ENCODE peak calls at places on chromosomes 2 and 18, in seven cellular contexts. One of them, this sample, is unnamed.

GRCh38 chr2:160878622-160879021 is 281.6 kb upstream of the TANK start:
- DNase-seq in activated T-helper 1 cell treated with Interleukin-2 at 50 U/mL for 16 hours: no peak
- DNase-seq in SW480: no peak
- DNase-seq in iris pigment epithelial cell: no peak
- DNase-seq in HEK293T: no peak
- DNase-seq in cardiac septum: no peak
- DNase-seq in DMS 273 treated with DMSO at 0.1 percent for 48 hours: no peak
- DNase-seq in this sample: no peak

GRCh38 chr2:186459009-186459408 is 27.1 kb upstream of the ZC3H15 start:
- DNase-seq in DMS 273 treated with DMSO at 0.1 percent for 48 hours: no peak
- DNase-seq in cardiac septum: no peak
- DNase-seq in activated T-helper 1 cell treated with Interleukin-2 at 50 U/mL for 16 hours: no peak
- DNase-seq in SW480: no peak
- DNase-seq in iris pigment epithelial cell: peak
- DNase-seq in HEK293T: no peak
- DNase-seq in this sample: no peak

GRCh38 chr18:59087391-59087790 is 52.3 kb upstream of the SEC11C start:
- DNase-seq in SW480: peak
- DNase-seq in activated T-helper 1 cell treated with Interleukin-2 at 50 U/mL for 16 hours: no peak
- DNase-seq in HEK293T: no peak
- DNase-seq in cardiac septum: no peak
- DNase-seq in DMS 273 treated with DMSO at 0.1 percent for 48 hours: no peak
- DNase-seq in iris pigment epithelial cell: no peak
- DNase-seq in this sample: no peak

GRCh38 chr2:12709207-12709522 is 7.6 kb upstream of the TRIB2 start:
- DNase-seq in iris pigment epithelial cell: no peak
- DNase-seq in cardiac septum: no peak
- DNase-seq in activated T-helper 1 cell treated with Interleukin-2 at 50 U/mL for 16 hours: no peak
- DNase-seq in HEK293T: no peak
- DNase-seq in SW480: no peak
- DNase-seq in DMS 273 treated with DMSO at 0.1 percent for 48 hours: no peak
- DNase-seq in this sample: no peak

GRCh38 chr2:28767367-28767766 is 15.7 kb downstream of the PPP1CB start:
- DNase-seq in activated T-helper 1 cell treated with Interleukin-2 at 50 U/mL for 16 hours: no peak
- DNase-seq in HEK293T: no peak
- DNase-seq in cardiac septum: no peak
- DNase-seq in DMS 273 treated with DMSO at 0.1 percent for 48 hours: no peak
- DNase-seq in iris pigment epithelial cell: no peak
- DNase-seq in SW480: no peak
- DNase-seq in this sample: no peak

GRCh38 chr2:54560146-54560881 is 104.2 kb downstream of the SPTBN1 start:
- DNase-seq in activated T-helper 1 cell treated with Interleukin-2 at 50 U/mL for 16 hours: no peak
- DNase-seq in iris pigment epithelial cell: peak
- DNase-seq in cardiac septum: peak
- DNase-seq in DMS 273 treated with DMSO at 0.1 percent for 48 hours: no peak
- DNase-seq in HEK293T: no peak
- DNase-seq in SW480: peak
- DNase-seq in this sample: peak

GRCh38 chr2:233209978-233210680 is 41.3 kb upstream of the ATG16L1 start:
- DNase-seq in cardiac septum: no peak
- DNase-seq in DMS 273 treated with DMSO at 0.1 percent for 48 hours: no peak
- DNase-seq in activated T-helper 1 cell treated with Interleukin-2 at 50 U/mL for 16 hours: no peak
- DNase-seq in iris pigment epithelial cell: peak
- DNase-seq in SW480: no peak
- DNase-seq in HEK293T: no peak
- DNase-seq in this sample: peak

GRCh38 chr2:181130686-181131085 is 150.3 kb downstream of the UBE2E3 start:
- DNase-seq in SW480: no peak
- DNase-seq in HEK293T: no peak
- DNase-seq in DMS 273 treated with DMSO at 0.1 percent for 48 hours: no peak
- DNase-seq in cardiac septum: no peak
- DNase-seq in iris pigment epithelial cell: peak
- DNase-seq in activated T-helper 1 cell treated with Interleukin-2 at 50 U/mL for 16 hours: no peak
- DNase-seq in this sample: no peak

GRCh38 chr2:112242384-112242783 is 12.5 kb downstream of the ZC3H8 start:
- DNase-seq in iris pigment epithelial cell: no peak
- DNase-seq in HEK293T: no peak
- DNase-seq in DMS 273 treated with DMSO at 0.1 percent for 48 hours: no peak
- DNase-seq in activated T-helper 1 cell treated with Interleukin-2 at 50 U/mL for 16 hours: no peak
- DNase-seq in cardiac septum: no peak
- DNase-seq in SW480: no peak
- DNase-seq in this sample: no peak

GRCh38 chr2:133044556-133044955 is 374.6 kb upstream of the LYPD1 start:
- DNase-seq in HEK293T: no peak
- DNase-seq in SW480: no peak
- DNase-seq in DMS 273 treated with DMSO at 0.1 percent for 48 hours: no peak
- DNase-seq in activated T-helper 1 cell treated with Interleukin-2 at 50 U/mL for 16 hours: no peak
- DNase-seq in cardiac septum: no peak
- DNase-seq in iris pigment epithelial cell: no peak
- DNase-seq in this sample: no peak

GRCh38 chr2:155372969-155373368 is 674.5 kb downstream of the KCNJ3 start:
- DNase-seq in iris pigment epithelial cell: peak
- DNase-seq in SW480: peak
- DNase-seq in DMS 273 treated with DMSO at 0.1 percent for 48 hours: no peak
- DNase-seq in HEK293T: no peak
- DNase-seq in activated T-helper 1 cell treated with Interleukin-2 at 50 U/mL for 16 hours: no peak
- DNase-seq in cardiac septum: no peak
- DNase-seq in this sample: no peak

GRCh38 chr2:238182362-238182761 is 21.1 kb downstream of the ILKAP start:
- DNase-seq in cardiac septum: no peak
- DNase-seq in DMS 273 treated with DMSO at 0.1 percent for 48 hours: no peak
- DNase-seq in iris pigment epithelial cell: no peak
- DNase-seq in HEK293T: no peak
- DNase-seq in activated T-helper 1 cell treated with Interleukin-2 at 50 U/mL for 16 hours: no peak
- DNase-seq in SW480: no peak
- DNase-seq in this sample: no peak

GRCh38 chr2:12918841-12919445 is 202.2 kb downstream of the TRIB2 start:
- DNase-seq in SW480: no peak
- DNase-seq in cardiac septum: no peak
- DNase-seq in HEK293T: no peak
- DNase-seq in DMS 273 treated with DMSO at 0.1 percent for 48 hours: no peak
- DNase-seq in iris pigment epithelial cell: peak
- DNase-seq in activated T-helper 1 cell treated with Interleukin-2 at 50 U/mL for 16 hours: no peak
- DNase-seq in this sample: no peak

GRCh38 chr2:184154438-184154837 is 443.9 kb upstream of the ZNF804A start:
- DNase-seq in DMS 273 treated with DMSO at 0.1 percent for 48 hours: no peak
- DNase-seq in cardiac septum: no peak
- DNase-seq in activated T-helper 1 cell treated with Interleukin-2 at 50 U/mL for 16 hours: no peak
- DNase-seq in HEK293T: no peak
- DNase-seq in iris pigment epithelial cell: peak
- DNase-seq in SW480: no peak
- DNase-seq in this sample: no peak

GRCh38 chr2:215436705-215437570 is 1.1 kb upstream of the FN1 start:
- DNase-seq in iris pigment epithelial cell: peak
- DNase-seq in HEK293T: no peak
- DNase-seq in SW480: no peak
- DNase-seq in DMS 273 treated with DMSO at 0.1 percent for 48 hours: no peak
- DNase-seq in cardiac septum: no peak
- DNase-seq in activated T-helper 1 cell treated with Interleukin-2 at 50 U/mL for 16 hours: no peak
- DNase-seq in this sample: no peak

GRCh38 chr2:153431114-153431513 is 47.4 kb downstream of the RPRM start:
- DNase-seq in DMS 273 treated with DMSO at 0.1 percent for 48 hours: no peak
- DNase-seq in cardiac septum: no peak
- DNase-seq in iris pigment epithelial cell: no peak
- DNase-seq in activated T-helper 1 cell treated with Interleukin-2 at 50 U/mL for 16 hours: no peak
- DNase-seq in SW480: no peak
- DNase-seq in HEK293T: no peak
- DNase-seq in this sample: no peak

GRCh38 chr2:19759880-19760279 is 141.9 kb downstream of the TTC32 start:
- DNase-seq in HEK293T: no peak
- DNase-seq in iris pigment epithelial cell: no peak
- DNase-seq in cardiac septum: no peak
- DNase-seq in activated T-helper 1 cell treated with Interleukin-2 at 50 U/mL for 16 hours: no peak
- DNase-seq in DMS 273 treated with DMSO at 0.1 percent for 48 hours: no peak
- DNase-seq in SW480: no peak
- DNase-seq in this sample: no peak

GRCh38 chr2:199456383-199457146 is 1.2 kb downstream of the SATB2 start:
- DNase-seq in iris pigment epithelial cell: peak
- DNase-seq in SW480: peak
- DNase-seq in activated T-helper 1 cell treated with Interleukin-2 at 50 U/mL for 16 hours: no peak
- DNase-seq in DMS 273 treated with DMSO at 0.1 percent for 48 hours: no peak
- DNase-seq in cardiac septum: no peak
- DNase-seq in HEK293T: no peak
- DNase-seq in this sample: no peak

GRCh38 chr2:227697013-227697412 is 20.8 kb downstream of the SLC19A3 start:
- DNase-seq in SW480: no peak
- DNase-seq in DMS 273 treated with DMSO at 0.1 percent for 48 hours: no peak
- DNase-seq in activated T-helper 1 cell treated with Interleukin-2 at 50 U/mL for 16 hours: no peak
- DNase-seq in cardiac septum: no peak
- DNase-seq in HEK293T: no peak
- DNase-seq in iris pigment epithelial cell: peak
- DNase-seq in this sample: no peak

GRCh38 chr2:16014041-16014787 is 73.9 kb downstream of the MYCN start:
- DNase-seq in iris pigment epithelial cell: no peak
- DNase-seq in HEK293T: no peak
- DNase-seq in SW480: peak
- DNase-seq in DMS 273 treated with DMSO at 0.1 percent for 48 hours: no peak
- DNase-seq in cardiac septum: no peak
- DNase-seq in activated T-helper 1 cell treated with Interleukin-2 at 50 U/mL for 16 hours: no peak
- DNase-seq in this sample: no peak

GRCh38 chr2:10238396-10238795 is 64.3 kb upstream of the HPCAL1 start:
- DNase-seq in DMS 273 treated with DMSO at 0.1 percent for 48 hours: no peak
- DNase-seq in activated T-helper 1 cell treated with Interleukin-2 at 50 U/mL for 16 hours: no peak
- DNase-seq in cardiac septum: no peak
- DNase-seq in HEK293T: no peak
- DNase-seq in SW480: no peak
- DNase-seq in iris pigment epithelial cell: no peak
- DNase-seq in this sample: peak

GRCh38 chr18:61883547-61883946 is 9.3 kb downstream of the RNF152 start:
- DNase-seq in iris pigment epithelial cell: no peak
- DNase-seq in DMS 273 treated with DMSO at 0.1 percent for 48 hours: no peak
- DNase-seq in cardiac septum: no peak
- DNase-seq in SW480: no peak
- DNase-seq in HEK293T: no peak
- DNase-seq in activated T-helper 1 cell treated with Interleukin-2 at 50 U/mL for 16 hours: no peak
- DNase-seq in this sample: no peak

GRCh38 chr2:106547104-106547503 is 59.9 kb downstream of the CD8B2 start:
- DNase-seq in HEK293T: no peak
- DNase-seq in DMS 273 treated with DMSO at 0.1 percent for 48 hours: no peak
- DNase-seq in activated T-helper 1 cell treated with Interleukin-2 at 50 U/mL for 16 hours: no peak
- DNase-seq in SW480: no peak
- DNase-seq in iris pigment epithelial cell: no peak
- DNase-seq in cardiac septum: no peak
- DNase-seq in this sample: no peak

GRCh38 chr2:237629739-237630138 is 2.4 kb downstream of the LRRFIP1 start:
- DNase-seq in HEK293T: no peak
- DNase-seq in iris pigment epithelial cell: peak
- DNase-seq in DMS 273 treated with DMSO at 0.1 percent for 48 hours: no peak
- DNase-seq in SW480: no peak
- DNase-seq in activated T-helper 1 cell treated with Interleukin-2 at 50 U/mL for 16 hours: no peak
- DNase-seq in cardiac septum: no peak
- DNase-seq in this sample: no peak

GRCh38 chr2:118670868-118671267 is 176.6 kb downstream of the EN1 start:
- DNase-seq in cardiac septum: no peak
- DNase-seq in HEK293T: no peak
- DNase-seq in SW480: no peak
- DNase-seq in activated T-helper 1 cell treated with Interleukin-2 at 50 U/mL for 16 hours: no peak
- DNase-seq in iris pigment epithelial cell: peak
- DNase-seq in DMS 273 treated with DMSO at 0.1 percent for 48 hours: no peak
- DNase-seq in this sample: no peak

GRCh38 chr2:136444323-136444722 is 321.0 kb upstream of the THSD7B start:
- DNase-seq in activated T-helper 1 cell treated with Interleukin-2 at 50 U/mL for 16 hours: no peak
- DNase-seq in DMS 273 treated with DMSO at 0.1 percent for 48 hours: no peak
- DNase-seq in iris pigment epithelial cell: no peak
- DNase-seq in HEK293T: no peak
- DNase-seq in SW480: no peak
- DNase-seq in cardiac septum: no peak
- DNase-seq in this sample: no peak

GRCh38 chr2:163592954-163593622 is 142.7 kb downstream of the FIGN start:
- DNase-seq in cardiac septum: no peak
- DNase-seq in iris pigment epithelial cell: no peak
- DNase-seq in HEK293T: no peak
- DNase-seq in DMS 273 treated with DMSO at 0.1 percent for 48 hours: no peak
- DNase-seq in activated T-helper 1 cell treated with Interleukin-2 at 50 U/mL for 16 hours: no peak
- DNase-seq in SW480: no peak
- DNase-seq in this sample: no peak

GRCh38 chr2:207711750-207712487 is 479 bp downstream of the CCNYL1 start:
- DNase-seq in HEK293T: peak
- DNase-seq in DMS 273 treated with DMSO at 0.1 percent for 48 hours: no peak
- DNase-seq in activated T-helper 1 cell treated with Interleukin-2 at 50 U/mL for 16 hours: peak
- DNase-seq in iris pigment epithelial cell: peak
- DNase-seq in cardiac septum: peak
- DNase-seq in SW480: peak
- DNase-seq in this sample: peak

GRCh38 chr18:76255070-76255683 is 239.9 kb downstream of the ZNF516 start:
- DNase-seq in cardiac septum: no peak
- DNase-seq in HEK293T: no peak
- DNase-seq in activated T-helper 1 cell treated with Interleukin-2 at 50 U/mL for 16 hours: no peak
- DNase-seq in SW480: no peak
- DNase-seq in DMS 273 treated with DMSO at 0.1 percent for 48 hours: no peak
- DNase-seq in iris pigment epithelial cell: no peak
- DNase-seq in this sample: no peak

GRCh38 chr2:11370377-11371098 is 26.1 kb upstream of the ROCK2 start:
- DNase-seq in activated T-helper 1 cell treated with Interleukin-2 at 50 U/mL for 16 hours: no peak
- DNase-seq in HEK293T: no peak
- DNase-seq in iris pigment epithelial cell: peak
- DNase-seq in DMS 273 treated with DMSO at 0.1 percent for 48 hours: no peak
- DNase-seq in cardiac septum: no peak
- DNase-seq in SW480: peak
- DNase-seq in this sample: no peak

GRCh38 chr2:18771212-18771611 is 181.8 kb upstream of the NT5C1B start:
- DNase-seq in iris pigment epithelial cell: peak
- DNase-seq in cardiac septum: no peak
- DNase-seq in activated T-helper 1 cell treated with Interleukin-2 at 50 U/mL for 16 hours: no peak
- DNase-seq in DMS 273 treated with DMSO at 0.1 percent for 48 hours: no peak
- DNase-seq in HEK293T: no peak
- DNase-seq in SW480: no peak
- DNase-seq in this sample: no peak

GRCh38 chr2:189347540-189347939 is 93.7 kb upstream of the WDR75 start:
- DNase-seq in cardiac septum: no peak
- DNase-seq in iris pigment epithelial cell: peak
- DNase-seq in SW480: peak
- DNase-seq in HEK293T: peak
- DNase-seq in DMS 273 treated with DMSO at 0.1 percent for 48 hours: peak
- DNase-seq in activated T-helper 1 cell treated with Interleukin-2 at 50 U/mL for 16 hours: no peak
- DNase-seq in this sample: no peak

GRCh38 chr2:7449287-7449686 is 532.1 kb downstream of the RNF144A start:
- DNase-seq in iris pigment epithelial cell: no peak
- DNase-seq in SW480: no peak
- DNase-seq in DMS 273 treated with DMSO at 0.1 percent for 48 hours: no peak
- DNase-seq in activated T-helper 1 cell treated with Interleukin-2 at 50 U/mL for 16 hours: no peak
- DNase-seq in cardiac septum: no peak
- DNase-seq in HEK293T: no peak
- DNase-seq in this sample: no peak

This sample was measured in spleen.